ENCODE peak calls at places on chromosomes 4 and X, in eight cellular contexts. One of them, this sample, is unnamed.

GRCh38 chr4:5524900-5525299 is 183.5 kb downstream of the EVC2 start:
- DNase-seq in stomach: no peak
- DNase-seq in glutamatergic neuron: peak
- DNase-seq in CD8-positive, alpha-beta T cell: no peak
- DNase-seq in HFF-Myc: peak
- DNase-seq in PC-9: no peak
- DNase-seq in fibroblast of mammary gland: peak
- DNase-seq in mesothelial cell of epicardium: no peak
- DNase-seq in this sample: no peak

GRCh38 chr4:76562161-76562560 is 127.1 kb downstream of the SHROOM3 start:
- DNase-seq in glutamatergic neuron: no peak
- DNase-seq in HFF-Myc: no peak
- DNase-seq in CD8-positive, alpha-beta T cell: no peak
- DNase-seq in stomach: no peak
- DNase-seq in fibroblast of mammary gland: peak
- DNase-seq in PC-9: peak
- DNase-seq in mesothelial cell of epicardium: no peak
- DNase-seq in this sample: no peak

GRCh38 chrX:153469811-153470410 is 465 bp downstream of the HAUS7 start:
- DNase-seq in fibroblast of mammary gland: peak
- DNase-seq in PC-9: peak
- DNase-seq in CD8-positive, alpha-beta T cell: no peak
- DNase-seq in glutamatergic neuron: peak
- DNase-seq in HFF-Myc: no peak
- DNase-seq in stomach: no peak
- DNase-seq in mesothelial cell of epicardium: no peak
- DNase-seq in this sample: no peak

GRCh38 chr4:53994382-53994781 is 70.0 kb downstream of the CHIC2 start:
- DNase-seq in HFF-Myc: no peak
- DNase-seq in mesothelial cell of epicardium: no peak
- DNase-seq in fibroblast of mammary gland: no peak
- DNase-seq in stomach: no peak
- DNase-seq in CD8-positive, alpha-beta T cell: no peak
- DNase-seq in glutamatergic neuron: no peak
- DNase-seq in PC-9: no peak
- DNase-seq in this sample: no peak

GRCh38 chrX:21757960-21758359 is at the start of gene SMPX:
- DNase-seq in glutamatergic neuron: no peak
- DNase-seq in HFF-Myc: no peak
- DNase-seq in stomach: no peak
- DNase-seq in PC-9: no peak
- DNase-seq in mesothelial cell of epicardium: no peak
- DNase-seq in CD8-positive, alpha-beta T cell: no peak
- DNase-seq in fibroblast of mammary gland: no peak
- DNase-seq in this sample: no peak

GRCh38 chr4:169212981-169213380 is 57.8 kb downstream of the SH3RF1 start:
- DNase-seq in glutamatergic neuron: no peak
- DNase-seq in HFF-Myc: no peak
- DNase-seq in PC-9: no peak
- DNase-seq in CD8-positive, alpha-beta T cell: no peak
- DNase-seq in mesothelial cell of epicardium: no peak
- DNase-seq in fibroblast of mammary gland: no peak
- DNase-seq in stomach: no peak
- DNase-seq in this sample: no peak

GRCh38 chrX:1807301-1807731 is 192.5 kb downstream of the ASMT start:
- DNase-seq in mesothelial cell of epicardium: no peak
- DNase-seq in CD8-positive, alpha-beta T cell: no peak
- DNase-seq in PC-9: no peak
- DNase-seq in fibroblast of mammary gland: peak
- DNase-seq in HFF-Myc: no peak
- DNase-seq in stomach: no peak
- DNase-seq in glutamatergic neuron: peak
- DNase-seq in this sample: no peak

GRCh38 chrX:47241201-47242011 is 8.6 kb downstream of the USP11 start:
- DNase-seq in fibroblast of mammary gland: no peak
- DNase-seq in CD8-positive, alpha-beta T cell: no peak
- DNase-seq in HFF-Myc: no peak
- DNase-seq in mesothelial cell of epicardium: no peak
- DNase-seq in glutamatergic neuron: no peak
- DNase-seq in stomach: no peak
- DNase-seq in PC-9: no peak
- DNase-seq in this sample: no peak

GRCh38 chrX:45479835-45480422 is 279.3 kb upstream of the DIPK2B start:
- DNase-seq in fibroblast of mammary gland: peak
- DNase-seq in stomach: no peak
- DNase-seq in HFF-Myc: peak
- DNase-seq in mesothelial cell of epicardium: no peak
- DNase-seq in glutamatergic neuron: no peak
- DNase-seq in CD8-positive, alpha-beta T cell: no peak
- DNase-seq in PC-9: peak
- DNase-seq in this sample: no peak

GRCh38 chrX:151753313-151754041 is 18.9 kb downstream of the CNGA2 start:
- DNase-seq in CD8-positive, alpha-beta T cell: no peak
- DNase-seq in PC-9: peak
- DNase-seq in mesothelial cell of epicardium: no peak
- DNase-seq in fibroblast of mammary gland: peak
- DNase-seq in stomach: peak
- DNase-seq in glutamatergic neuron: peak
- DNase-seq in HFF-Myc: no peak
- DNase-seq in this sample: no peak

GRCh38 chrX:41449615-41450014 is 2.5 kb downstream of the NYX start:
- DNase-seq in fibroblast of mammary gland: peak
- DNase-seq in mesothelial cell of epicardium: no peak
- DNase-seq in PC-9: no peak
- DNase-seq in stomach: no peak
- DNase-seq in HFF-Myc: no peak
- DNase-seq in glutamatergic neuron: no peak
- DNase-seq in CD8-positive, alpha-beta T cell: no peak
- DNase-seq in this sample: peak

GRCh38 chrX:118216086-118216485 is 99.5 kb upstream of the KLHL13 start:
- DNase-seq in CD8-positive, alpha-beta T cell: no peak
- DNase-seq in PC-9: peak
- DNase-seq in fibroblast of mammary gland: no peak
- DNase-seq in stomach: no peak
- DNase-seq in mesothelial cell of epicardium: no peak
- DNase-seq in glutamatergic neuron: no peak
- DNase-seq in HFF-Myc: no peak
- DNase-seq in this sample: no peak

GRCh38 chrX:101163166-101163565 is 56.4 kb upstream of the DRP2 start:
- DNase-seq in stomach: no peak
- DNase-seq in PC-9: no peak
- DNase-seq in mesothelial cell of epicardium: no peak
- DNase-seq in glutamatergic neuron: no peak
- DNase-seq in HFF-Myc: no peak
- DNase-seq in fibroblast of mammary gland: peak
- DNase-seq in CD8-positive, alpha-beta T cell: no peak
- DNase-seq in this sample: no peak

GRCh38 chrX:24081661-24082154 is 27.0 kb downstream of the EIF2S3 start:
- DNase-seq in mesothelial cell of epicardium: no peak
- DNase-seq in PC-9: peak
- DNase-seq in fibroblast of mammary gland: peak
- DNase-seq in glutamatergic neuron: peak
- DNase-seq in stomach: peak
- DNase-seq in HFF-Myc: no peak
- DNase-seq in CD8-positive, alpha-beta T cell: peak
- DNase-seq in this sample: no peak

GRCh38 chr4:53617101-53617680 is 25.9 kb upstream of the LNX1 start:
- DNase-seq in HFF-Myc: no peak
- DNase-seq in mesothelial cell of epicardium: no peak
- DNase-seq in PC-9: no peak
- DNase-seq in stomach: no peak
- DNase-seq in CD8-positive, alpha-beta T cell: no peak
- DNase-seq in glutamatergic neuron: no peak
- DNase-seq in fibroblast of mammary gland: no peak
- DNase-seq in this sample: no peak

GRCh38 chr4:38467296-38467695 is 196.7 kb upstream of the KLF3 start:
- DNase-seq in stomach: no peak
- DNase-seq in fibroblast of mammary gland: no peak
- DNase-seq in mesothelial cell of epicardium: no peak
- DNase-seq in HFF-Myc: no peak
- DNase-seq in glutamatergic neuron: no peak
- DNase-seq in CD8-positive, alpha-beta T cell: no peak
- DNase-seq in PC-9: no peak
- DNase-seq in this sample: no peak

GRCh38 chr4:164997941-164998340 is 20.5 kb upstream of the TRIM61 start:
- DNase-seq in mesothelial cell of epicardium: no peak
- DNase-seq in glutamatergic neuron: no peak
- DNase-seq in stomach: no peak
- DNase-seq in fibroblast of mammary gland: no peak
- DNase-seq in CD8-positive, alpha-beta T cell: no peak
- DNase-seq in HFF-Myc: no peak
- DNase-seq in PC-9: no peak
- DNase-seq in this sample: no peak

GRCh38 chr4:164997324-164997723 is 19.9 kb upstream of the TRIM61 start:
- DNase-seq in CD8-positive, alpha-beta T cell: no peak
- DNase-seq in stomach: no peak
- DNase-seq in fibroblast of mammary gland: peak
- DNase-seq in PC-9: no peak
- DNase-seq in mesothelial cell of epicardium: no peak
- DNase-seq in HFF-Myc: no peak
- DNase-seq in glutamatergic neuron: no peak
- DNase-seq in this sample: no peak
- TF ChIP-seq CTCF in CD8-positive, alpha-beta T cell: no peak
- TF ChIP-seq CTCF in stomach: no peak
- TF ChIP-seq CTCF in fibroblast of mammary gland: peak
- TF ChIP-seq CTCF in PC-9: peak
- TF ChIP-seq CTCF in mesothelial cell of epicardium: no peak
- TF ChIP-seq CTCF in HFF-Myc: no peak
- TF ChIP-seq CTCF in glutamatergic neuron: no peak
- TF ChIP-seq CTCF in this sample: no peak

DNA sequence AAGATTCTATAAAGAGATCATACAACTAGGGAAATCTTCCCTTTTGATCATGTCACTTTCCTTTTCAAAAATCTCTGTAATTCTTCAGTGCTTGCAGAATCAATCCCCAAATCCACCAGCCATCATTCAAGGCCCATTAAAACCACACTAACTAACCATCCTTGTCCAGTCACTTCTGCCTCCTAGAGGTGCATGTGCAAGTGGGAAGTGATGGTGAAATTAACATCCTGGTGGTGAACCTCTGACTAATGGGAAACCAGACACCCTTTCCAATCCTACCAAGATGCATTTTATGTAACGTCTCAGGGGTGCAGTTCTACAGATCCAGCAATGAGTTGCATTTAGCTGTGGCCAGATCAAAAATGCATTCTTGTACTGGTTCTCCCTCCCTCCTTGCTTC is 341.8 kb downstream of the RAPGEF2 start:
- DNase-seq in CD8-positive, alpha-beta T cell: no peak
- DNase-seq in glutamatergic neuron: no peak
- DNase-seq in stomach: no peak
- DNase-seq in fibroblast of mammary gland: peak
- DNase-seq in PC-9: no peak
- DNase-seq in mesothelial cell of epicardium: no peak
- DNase-seq in HFF-Myc: no peak
- DNase-seq in this sample: no peak
- TF ChIP-seq CTCF in CD8-positive, alpha-beta T cell: no peak
- TF ChIP-seq CTCF in glutamatergic neuron: no peak
- TF ChIP-seq CTCF in stomach: no peak
- TF ChIP-seq CTCF in fibroblast of mammary gland: peak
- TF ChIP-seq CTCF in PC-9: no peak
- TF ChIP-seq CTCF in mesothelial cell of epicardium: no peak
- TF ChIP-seq CTCF in HFF-Myc: no peak
- TF ChIP-seq CTCF in this sample: no peak

GRCh38 chr4:80188801-80189458 is 8.4 kb upstream of the PRDM8 start:
- DNase-seq in stomach: no peak
- DNase-seq in PC-9: no peak
- DNase-seq in HFF-Myc: no peak
- DNase-seq in mesothelial cell of epicardium: no peak
- DNase-seq in glutamatergic neuron: no peak
- DNase-seq in CD8-positive, alpha-beta T cell: no peak
- DNase-seq in fibroblast of mammary gland: no peak
- DNase-seq in this sample: no peak

GRCh38 chr4:80189581-80189955 is 7.7 kb upstream of the PRDM8 start:
- DNase-seq in stomach: no peak
- DNase-seq in glutamatergic neuron: no peak
- DNase-seq in HFF-Myc: no peak
- DNase-seq in CD8-positive, alpha-beta T cell: no peak
- DNase-seq in PC-9: no peak
- DNase-seq in fibroblast of mammary gland: no peak
- DNase-seq in mesothelial cell of epicardium: no peak
- DNase-seq in this sample: no peak

GRCh38 chr4:80192252-80192866 is 4.9 kb upstream of the PRDM8 start:
- DNase-seq in glutamatergic neuron: no peak
- DNase-seq in fibroblast of mammary gland: no peak
- DNase-seq in HFF-Myc: no peak
- DNase-seq in mesothelial cell of epicardium: no peak
- DNase-seq in CD8-positive, alpha-beta T cell: no peak
- DNase-seq in PC-9: no peak
- DNase-seq in stomach: no peak
- DNase-seq in this sample: no peak

GRCh38 chr4:80188457-80188800 is 8.9 kb upstream of the PRDM8 start:
- DNase-seq in HFF-Myc: no peak
- DNase-seq in stomach: no peak
- DNase-seq in fibroblast of mammary gland: no peak
- DNase-seq in PC-9: no peak
- DNase-seq in glutamatergic neuron: no peak
- DNase-seq in mesothelial cell of epicardium: no peak
- DNase-seq in CD8-positive, alpha-beta T cell: no peak
- DNase-seq in this sample: no peak

GRCh38 chr4:80189956-80190671 is 7.2 kb upstream of the PRDM8 start:
- DNase-seq in stomach: no peak
- DNase-seq in glutamatergic neuron: no peak
- DNase-seq in HFF-Myc: no peak
- DNase-seq in fibroblast of mammary gland: no peak
- DNase-seq in mesothelial cell of epicardium: no peak
- DNase-seq in PC-9: no peak
- DNase-seq in CD8-positive, alpha-beta T cell: no peak
- DNase-seq in this sample: no peak
- TF ChIP-seq CTCF in stomach: no peak
- TF ChIP-seq CTCF in glutamatergic neuron: no peak
- TF ChIP-seq CTCF in HFF-Myc: no peak
- TF ChIP-seq CTCF in fibroblast of mammary gland: no peak
- TF ChIP-seq CTCF in mesothelial cell of epicardium: no peak
- TF ChIP-seq CTCF in PC-9: no peak
- TF ChIP-seq CTCF in CD8-positive, alpha-beta T cell: no peak
- TF ChIP-seq CTCF in this sample: no peak

DNA sequence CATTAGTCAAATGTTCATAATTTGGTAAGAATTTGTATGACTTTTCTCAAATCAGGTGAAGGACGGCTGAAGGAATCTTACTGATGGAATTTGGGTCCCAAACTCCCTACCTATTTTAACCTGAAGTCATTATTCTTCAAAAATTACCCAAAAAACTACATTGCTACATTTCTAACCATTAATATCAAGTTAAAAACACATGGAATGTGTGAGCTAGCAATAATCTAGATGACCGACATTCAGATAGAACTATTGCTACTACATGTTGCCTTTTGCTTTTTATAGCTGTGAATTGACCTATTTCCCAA is 25.3 kb upstream of the WWC2 start:
- DNase-seq in stomach: no peak
- DNase-seq in PC-9: no peak
- DNase-seq in glutamatergic neuron: no peak
- DNase-seq in CD8-positive, alpha-beta T cell: no peak
- DNase-seq in fibroblast of mammary gland: no peak
- DNase-seq in mesothelial cell of epicardium: no peak
- DNase-seq in HFF-Myc: no peak
- DNase-seq in this sample: no peak
- TF ChIP-seq CTCF in stomach: no peak
- TF ChIP-seq CTCF in PC-9: peak
- TF ChIP-seq CTCF in glutamatergic neuron: peak
- TF ChIP-seq CTCF in CD8-positive, alpha-beta T cell: no peak
- TF ChIP-seq CTCF in fibroblast of mammary gland: no peak
- TF ChIP-seq CTCF in mesothelial cell of epicardium: peak
- TF ChIP-seq CTCF in HFF-Myc: no peak
- TF ChIP-seq CTCF in this sample: peak

This sample was measured in CD14-positive monocyte.